ENCODE peak calls at places on chromosomes 3 and 15, in six cellular contexts. I is HCT116, S is H1, Z is K562, W is GM12878, C is HepG2. M is an unnamed sample.

GRCh38 chr3:143001034-143001368 is 369 bp upstream of the U2SURP start:
- DNase-seq in W (no peak), C (no peak), S (no peak), Z (no peak), I (no peak), M (no peak)

GRCh38 chr3:8996681-8997121 is 33.4 kb upstream of the RAD18 start:
- DNase-seq in Z (no peak), S (no peak), C (peak; percentile 53), I (no peak), W (no peak), M (no peak)

GRCh38 chr3:120344349-120344748 is 4.8 kb downstream of the LRRC58 start:
- DNase-seq in W (no peak), C (peak; percentile 52), Z (no peak), S (no peak), I (no peak), M (no peak)

GRCh38 chr15:41897327-41897726 is 3.5 kb upstream of the SPTBN5 start:
- DNase-seq in C (no peak), W (no peak), I (no peak), Z (no peak), S (no peak), M (no peak)

GRCh38 chr3:49671291-49672288 is 2.6 kb upstream of the APEH start:
- DNase-seq in W (peak; percentile 38), C (peak; percentile 76), I (peak; percentile 61), Z (peak; percentile 65), S (peak; percentile 90), M (peak; percentile 84)

GRCh38 chr3:168813261-168813660 is 717.5 kb upstream of the GOLIM4 start:
- DNase-seq in I (no peak), C (no peak), Z (no peak), W (no peak), S (no peak), M (no peak)

GRCh38 chr3:175749981-175750380 is 890.8 kb downstream of the NAALADL2 start:
- DNase-seq in C (no peak), I (no peak), Z (no peak), S (no peak), W (no peak), M (no peak)

GRCh38 chr3:37257581-37257980 is 83.2 kb upstream of the LRRFIP2 start:
- DNase-seq in S (no peak), Z (no peak), W (no peak), I (no peak), C (no peak), M (no peak)

GRCh38 chr3:141659821-141660597 is 78.1 kb upstream of the RNF7 start:
- DNase-seq in Z (peak; percentile 29), S (peak; percentile 69), C (no peak), I (no peak), W (no peak), M (no peak)

GRCh38 chr15:81304226-81304625 is 19.7 kb downstream of the STARD5 start:
- DNase-seq in I (no peak), C (no peak), W (no peak), Z (no peak), S (no peak), M (no peak)

GRCh38 chr15:25391971-25392733 is 46.7 kb downstream of the UBE3A start:
- DNase-seq in Z (no peak), C (no peak), W (no peak), S (no peak), I (no peak), M (no peak)

GRCh38 chr15:29774900-29775299 is 47.4 kb downstream of the TJP1 start:
- DNase-seq in Z (no peak), C (peak; percentile 21), I (peak; percentile 54), W (no peak), S (no peak), M (no peak)

DNA sequence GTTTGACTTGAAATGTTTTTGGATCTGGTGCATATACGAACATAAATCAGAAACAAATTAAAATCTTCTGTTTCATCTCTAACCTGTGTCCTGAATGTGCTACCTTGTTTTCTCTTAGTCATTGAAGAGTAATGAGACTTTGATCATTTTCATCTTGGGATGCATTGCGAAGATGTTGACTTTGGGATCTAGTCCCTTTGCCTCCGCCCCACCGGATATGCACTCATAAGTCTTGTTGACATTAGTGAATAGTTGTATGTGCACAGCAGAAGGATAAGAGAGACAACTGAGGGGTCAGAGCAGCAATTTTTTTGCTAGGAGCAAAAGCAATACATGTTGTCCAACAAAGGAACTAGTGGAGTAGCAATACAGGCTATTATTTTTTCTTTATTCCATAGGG is 35.9 kb upstream of the SPRED1 start:
- DNase-seq in I (no peak), S (no peak), W (no peak), Z (no peak), C (peak; percentile 62), M (no peak)
- TF ChIP-seq ZNF274 in I (no peak), S (no peak), W (no peak), Z (no peak), C (no peak), M (no peak)

DNA sequence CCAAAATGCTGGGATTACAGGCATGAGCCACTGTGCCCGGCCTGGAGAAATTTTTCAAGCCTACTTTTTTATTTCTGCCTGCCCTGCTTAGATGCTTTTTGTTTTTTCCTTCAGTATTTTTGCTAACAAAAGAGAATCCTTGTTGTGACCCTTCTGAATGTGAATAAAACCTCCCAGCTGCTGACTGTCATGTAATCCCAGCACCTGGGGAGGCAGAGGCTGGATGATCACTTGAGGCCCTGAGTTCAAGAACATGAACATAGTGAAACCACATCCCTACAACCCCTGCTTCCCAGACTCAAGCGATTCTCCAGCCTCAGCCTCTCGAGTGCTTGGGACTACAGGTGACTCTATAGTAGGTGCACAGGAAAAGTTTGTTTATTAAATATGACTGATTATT is 84.9 kb downstream of the SOX2 start:
- DNase-seq in S (no peak), I (no peak), C (no peak), Z (no peak), W (no peak), M (peak; percentile 18)
- TF ChIP-seq ZNF274 in S (no peak), I (no peak), C (no peak), Z (no peak), W (no peak), M (no peak)

DNA sequence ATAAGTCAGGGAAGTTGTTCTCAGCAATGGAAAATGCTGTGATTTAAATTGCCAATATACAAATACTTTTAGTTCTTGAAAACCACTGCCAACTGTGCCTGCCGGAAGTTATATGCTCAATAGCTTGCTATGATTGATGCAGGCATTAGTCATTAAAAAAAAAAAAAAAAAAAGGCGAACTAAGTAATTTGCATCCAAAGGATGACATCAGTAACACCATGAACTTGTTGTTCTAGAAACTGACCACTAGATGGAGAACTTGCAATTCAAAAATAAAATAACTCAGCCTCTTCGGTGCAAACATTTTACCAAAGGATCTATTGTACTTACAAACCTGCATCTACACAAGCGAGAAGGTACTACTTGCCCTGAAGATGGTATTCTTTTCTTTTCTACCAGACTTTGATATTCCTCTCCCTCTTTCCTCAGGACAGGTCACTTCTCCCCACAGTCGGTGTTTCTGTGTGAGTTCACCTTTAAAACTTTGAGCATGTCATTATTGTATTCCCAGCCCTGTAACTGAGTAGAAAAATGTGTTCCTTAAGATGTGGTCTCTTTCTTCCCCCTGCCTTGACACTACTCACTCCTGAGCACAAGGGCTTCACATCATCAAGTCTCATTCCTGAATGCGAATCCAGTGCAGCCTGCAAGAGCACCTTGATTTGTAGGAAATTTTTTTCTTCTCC is 115.0 kb upstream of the VEPH1 start:
- DNase-seq in W (peak; percentile 12), Z (peak; percentile 65), C (peak; percentile 41), S (no peak), I (peak; percentile 61), M (peak; percentile 42)
- TF ChIP-seq ZNF274 in W (no peak), Z (no peak), C (no peak), S (no peak), I (no peak), M (no peak)

DNA sequence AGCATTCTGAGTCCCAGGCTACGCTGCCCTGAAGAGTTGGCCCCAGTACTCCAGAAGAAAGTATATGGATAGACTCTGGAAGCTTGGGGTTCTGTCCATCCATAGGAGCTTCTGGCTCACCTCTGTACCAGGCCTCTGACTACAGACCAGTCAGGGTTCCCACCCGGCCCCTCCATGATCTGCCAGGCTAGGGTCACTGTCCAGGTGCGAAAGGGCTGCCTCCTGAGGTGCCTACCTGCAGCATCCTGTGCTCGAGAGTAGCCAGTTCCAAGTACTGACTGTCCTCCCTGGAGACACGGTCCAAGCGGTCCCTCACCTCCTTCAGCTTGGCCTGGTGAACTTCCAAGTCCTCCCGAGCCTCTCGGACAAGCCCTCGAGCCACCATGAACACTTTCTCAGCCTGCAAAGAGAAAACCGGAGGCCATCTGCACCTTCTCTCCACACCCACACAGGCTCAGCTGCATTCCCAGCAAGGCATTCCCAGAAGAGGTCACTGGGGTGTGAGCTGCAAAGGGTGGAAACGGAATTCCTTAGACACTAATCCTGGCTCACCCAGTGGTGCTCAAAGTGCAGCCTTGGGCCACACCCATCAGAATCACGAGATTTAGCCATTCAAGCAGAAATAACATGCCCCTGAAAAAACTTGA is 3.7 kb upstream of the PLXNB1 start:
- DNase-seq in W (no peak), Z (no peak), S (no peak), I (no peak), C (peak; percentile 79), M (no peak)
- TF ChIP-seq ZNF274 in W (no peak), Z (no peak), S (no peak), I (no peak), C (no peak), M (no peak)

DNA sequence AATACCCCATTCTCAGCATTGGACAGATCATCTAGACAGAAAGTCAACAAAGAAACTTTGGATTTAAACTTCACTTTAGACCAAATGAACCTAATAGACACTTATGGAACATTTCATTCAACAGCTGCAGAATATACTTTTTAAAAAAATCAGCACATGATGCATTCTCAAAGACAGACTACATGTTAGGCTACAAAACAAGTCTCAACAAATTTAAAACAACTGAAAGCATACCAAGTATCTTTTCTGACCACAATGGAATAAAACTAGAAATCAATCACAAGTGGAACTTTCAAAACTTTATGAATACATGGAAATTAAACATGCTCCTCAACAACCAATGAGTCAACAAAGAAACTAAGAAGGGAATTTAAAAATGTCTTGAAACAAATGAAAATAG is 37.9 kb downstream of the SERP1 start:
- DNase-seq in S (no peak), I (no peak), Z (no peak), W (no peak), C (no peak), M (no peak)
- TF ChIP-seq ZNF274 in S (no peak), I (no peak), Z (no peak), W (no peak), C (no peak), M (no peak)

GRCh38 chr3:161372321-161373260 is 1.3 kb upstream of the SPTSSB start:
- DNase-seq in I (peak; percentile 18), C (no peak), S (peak; percentile 73), Z (no peak), W (no peak), M (no peak)
- TF ChIP-seq ZNF274 in I (no peak), C (no peak), S (no peak), Z (no peak), W (no peak), M (no peak)